ENCODE peak calls at places on chromosome 16, in four cellular contexts. S is left ventricle myocardium inferior, P is cardiac fibroblast, C is H9. Q is an unnamed sample.
A peak's percentile ranks its signal among the peaks of the same experiment; 100 is the strongest.

GRCh38 chr16:51271156-51271555 is 120.1 kb upstream of the SALL1 start:
- DNase-seq in S (no peak), P (no peak), C (no peak), Q (no peak)

GRCh38 chr16:71311553-71312158 is 22.5 kb upstream of the CMTR2 start:
- DNase-seq in S (no peak), P (peak; percentile 27), C (peak; percentile 75), Q (peak; percentile 14)

GRCh38 chr16:10250137-10250850 is 68.1 kb upstream of the GRIN2A start:
- DNase-seq in S (no peak), P (no peak), C (no peak), Q (no peak)

GRCh38 chr16:6964679-6965078 is 368.0 kb upstream of the RBFOX1 start:
- DNase-seq in S (no peak), P (no peak), C (peak; percentile 38), Q (no peak)

GRCh38 chr16:83911290-83911689 is 12.4 kb downstream of the MLYCD start:
- DNase-seq in S (no peak), P (no peak), C (no peak), Q (no peak)

GRCh38 chr16:78763821-78764440 is 664.5 kb downstream of the WWOX start:
- DNase-seq in S (no peak), P (no peak), C (no peak), Q (no peak)

GRCh38 chr16:11689031-11689840 is 21.0 kb downstream of the SNN start:
- DNase-seq in S (no peak), P (no peak), C (no peak), Q (no peak)

GRCh38 chr16:81688182-81688581 is 90.9 kb upstream of the PLCG2 start:
- DNase-seq in S (no peak), P (no peak), C (no peak), Q (no peak)

GRCh38 chr16:78639775-78640174 is 540.3 kb downstream of the WWOX start:
- DNase-seq in S (no peak), P (no peak), C (no peak), Q (no peak)

GRCh38 chr16:81190667-81191066 is 47.8 kb upstream of the BCO1 start:
- DNase-seq in S (no peak), P (peak; percentile 34), C (no peak), Q (peak; percentile 53)

GRCh38 chr16:84665843-84666242 is 17.5 kb downstream of the KLHL36 start:
- DNase-seq in S (no peak), P (no peak), C (no peak), Q (no peak)

GRCh38 chr16:28181557-28181914 is 30.2 kb downstream of the XPO6 start:
- DNase-seq in S (no peak), P (peak; percentile 92), C (no peak), Q (peak; percentile 95)

GRCh38 chr16:19858654-19859018 is 26.0 kb downstream of the GPRC5B start:
- DNase-seq in S (no peak), P (no peak), C (no peak), Q (no peak)

GRCh38 chr16:53668869-53669268 is 34.8 kb downstream of the RPGRIP1L start:
- DNase-seq in S (no peak), P (peak; percentile 37), C (no peak), Q (peak; percentile 39)

GRCh38 chr16:89137666-89138512 is 33.7 kb upstream of the CDH15 start:
- DNase-seq in S (no peak), P (no peak), C (no peak), Q (no peak)

GRCh38 chr16:87850009-87851006 is 19.0 kb downstream of the SLC7A5 start:
- DNase-seq in S (peak; percentile 60), P (peak; percentile 51), C (peak; percentile 86), Q (peak; percentile 51)

GRCh38 chr16:87086575-87086974 is 230.6 kb downstream of the C16orf95 start:
- DNase-seq in S (no peak), P (peak; percentile 53), C (no peak), Q (peak; percentile 7)

GRCh38 chr16:81863630-81864352 is 84.7 kb downstream of the PLCG2 start:
- DNase-seq in S (no peak), P (no peak), C (peak; percentile 50), Q (no peak)

GRCh38 chr16:84302111-84302954 is 7.7 kb downstream of the WFDC1 start:
- DNase-seq in S (no peak), P (peak; percentile 23), C (no peak), Q (no peak)

DNA sequence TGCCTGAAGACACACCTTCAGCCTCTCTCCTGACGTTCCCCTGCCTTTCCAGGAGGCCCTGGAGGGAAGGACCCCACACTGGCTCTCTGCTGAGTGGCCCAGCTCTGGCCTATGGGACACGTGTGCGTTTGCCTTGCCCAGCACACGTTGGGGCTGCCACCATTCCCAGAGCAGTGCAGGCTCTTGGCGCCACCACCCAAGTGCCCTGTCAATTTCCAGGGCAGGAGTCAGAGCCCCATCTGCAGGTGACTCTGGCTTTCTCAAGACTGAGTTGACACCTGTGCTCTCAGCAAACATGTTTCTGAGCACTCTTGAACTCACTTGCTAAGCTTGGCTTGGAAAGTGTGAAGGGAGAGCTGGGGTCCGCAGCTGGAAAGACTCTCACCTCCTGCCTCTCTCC is 4.7 kb upstream of the IRF8 start:
- DNase-seq in S (no peak), P (no peak), C (peak; percentile 71), Q (no peak)
- TF ChIP-seq CTCF in S (no peak), P (no peak), C (peak; percentile 52), Q (no peak)

DNA sequence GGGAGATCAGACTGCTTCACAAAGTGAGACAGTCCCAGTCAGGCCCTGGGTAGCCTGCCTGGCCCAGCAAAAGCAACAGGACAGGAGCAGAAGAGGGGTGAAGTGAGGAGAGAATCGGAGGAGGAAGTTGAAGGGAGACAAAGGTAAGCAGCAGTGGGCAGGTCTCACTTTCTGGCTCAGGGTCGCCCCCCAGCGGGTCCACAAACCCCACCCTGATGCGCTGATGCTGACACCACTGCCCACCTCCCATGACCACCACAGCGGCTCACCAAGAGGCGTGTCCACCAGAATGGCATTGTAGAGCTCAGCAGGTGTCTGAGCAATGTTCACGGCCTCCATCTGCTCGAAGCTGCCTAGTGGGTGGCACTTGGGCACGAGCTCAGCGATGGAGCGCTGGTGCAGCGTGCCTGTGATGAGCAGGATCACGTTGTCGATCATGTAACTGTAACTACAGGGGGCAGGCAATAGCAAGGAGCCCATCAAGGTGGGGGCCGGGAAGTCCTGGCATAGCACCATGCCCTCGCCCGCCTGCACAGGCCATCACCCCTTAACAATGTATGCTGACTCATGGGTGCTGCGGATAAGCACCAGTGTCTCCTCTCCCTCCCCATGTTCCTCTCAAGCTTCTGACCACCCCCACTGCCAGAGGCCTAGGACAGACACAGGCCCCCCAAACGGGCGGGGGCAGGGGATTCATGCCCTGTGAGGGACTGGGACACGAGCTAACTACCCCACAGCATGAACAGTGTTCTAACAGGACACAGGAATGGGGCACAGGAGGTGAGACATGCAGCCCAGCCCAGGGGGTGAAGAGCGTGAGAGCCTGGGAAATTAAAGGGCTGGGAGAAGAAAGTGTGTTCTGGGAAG is 13.6 kb downstream of the HSD11B2 start:
- DNase-seq in S (no peak), P (no peak), C (peak; percentile 63), Q (no peak)
- TF ChIP-seq CTCF in S (no peak), P (no peak), C (peak; percentile 52), Q (no peak)

DNA sequence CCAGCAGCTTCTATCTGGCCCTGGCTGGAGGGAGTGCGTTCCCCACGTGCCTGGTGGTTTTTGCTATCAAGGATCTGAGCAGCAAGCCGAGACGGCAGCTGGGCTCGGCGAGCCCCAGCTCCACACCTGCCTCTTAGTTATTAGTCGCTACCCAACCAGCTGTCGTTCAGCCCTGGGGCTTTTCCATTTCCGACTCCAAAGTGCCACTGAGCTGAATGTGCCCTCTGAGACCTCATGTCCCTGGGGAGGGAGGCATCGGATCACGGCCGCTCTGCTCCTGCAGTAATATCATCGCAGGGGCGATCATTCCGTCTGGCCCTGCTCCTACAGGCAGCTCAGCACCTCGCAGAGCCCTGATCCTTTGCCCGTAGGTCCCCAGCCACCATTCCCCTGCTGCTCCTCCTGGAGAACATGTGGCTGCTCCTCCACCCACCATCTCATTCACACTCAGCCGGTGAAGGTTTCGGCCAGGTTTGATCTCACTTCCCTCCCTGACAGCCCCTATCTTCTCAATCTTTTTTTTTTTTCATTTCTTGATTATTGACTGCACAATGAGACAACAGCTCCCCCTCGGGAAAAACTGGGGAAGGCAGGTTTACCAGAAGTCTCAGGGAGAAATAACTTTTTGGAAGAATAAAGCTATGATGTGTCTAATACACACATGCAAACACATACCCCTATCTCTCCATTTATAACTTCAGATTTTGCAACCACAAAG is 86.7 kb downstream of the ZFHX3 start:
- DNase-seq in S (no peak), P (peak; percentile 39), C (no peak), Q (no peak)
- TF ChIP-seq CTCF in S (peak; percentile 38), P (peak; percentile 46), C (peak; percentile 44), Q (peak; percentile 39)

GRCh38 chr16:55056585-55057520 is 126.2 kb downstream of the IRX5 start:
- DNase-seq in S (no peak), P (no peak), C (peak; percentile 71), Q (no peak)
- TF ChIP-seq CTCF in S (no peak), P (no peak), C (peak; percentile 51), Q (no peak)

Q was measured in fibroblast of pulmonary artery.